ENCODE peak calls at places on chromosomes 4 and X, in six cellular contexts. C, N, M, V, I and S are unnamed samples.

GRCh38 chr4:1279253-1279652 is 10.4 kb upstream of the MAEA start:
- DNase-seq in I (no peak), N (no peak), V (no peak), M (no peak), C (no peak), S (no peak)

GRCh38 chrX:12910424-12910823 is 4.0 kb downstream of the TLR8 start:
- DNase-seq in N (no peak), M (no peak), V (no peak), I (no peak), C (no peak), S (no peak)

GRCh38 chr4:182880387-182881356 is 36.5 kb downstream of the DCTD start:
- DNase-seq in V (peak), M (no peak), N (no peak), I (peak), C (no peak), S (no peak)

GRCh38 chr4:123559955-123560669 is 163.5 kb downstream of the SPRY1 start:
- DNase-seq in I (no peak), N (no peak), C (no peak), V (peak), M (no peak), S (no peak)

GRCh38 chrX:7132335-7133035 is 15.0 kb upstream of the STS start:
- DNase-seq in I (peak), V (peak), N (no peak), M (no peak), C (no peak), S (no peak)

GRCh38 chr4:27100713-27101112 is 240.1 kb downstream of the STIM2 start:
- DNase-seq in I (no peak), M (no peak), V (no peak), C (no peak), N (no peak), S (no peak)

GRCh38 chrX:44314259-44314734 is 29.2 kb downstream of the EFHC2 start:
- DNase-seq in C (no peak), M (no peak), N (no peak), V (peak), I (peak), S (no peak)

GRCh38 chrX:25941087-25941486 is 197.1 kb upstream of the MAGEB18 start:
- DNase-seq in M (no peak), N (no peak), V (peak), I (no peak), C (no peak), S (no peak)

GRCh38 chr4:5144384-5144783 is 93.1 kb downstream of the STK32B start:
- DNase-seq in I (no peak), M (no peak), V (no peak), C (no peak), N (no peak), S (no peak)

GRCh38 chr4:110586137-110586850 is 36.6 kb downstream of the PITX2 start:
- DNase-seq in M (no peak), C (no peak), N (no peak), V (peak), I (no peak), S (no peak)

GRCh38 chr4:44186096-44186849 is 262.3 kb downstream of the KCTD8 start:
- DNase-seq in N (no peak), V (no peak), I (no peak), C (no peak), M (no peak), S (no peak)

GRCh38 chr4:118989098-118990080 is 100.7 kb downstream of the SYNPO2 start:
- DNase-seq in N (no peak), I (no peak), C (no peak), V (peak), M (no peak), S (no peak)

GRCh38 chrX:17627026-17627425 is 110.3 kb upstream of the SCML1 start:
- DNase-seq in I (no peak), C (no peak), M (no peak), V (no peak), N (no peak), S (no peak)

GRCh38 chr4:22668301-22668700 is 24.4 kb upstream of the GBA3 start:
- DNase-seq in C (no peak), N (no peak), M (no peak), I (no peak), V (peak), S (no peak)

GRCh38 chr4:112183252-112183651 is 38.0 kb downstream of the FAM241A start:
- DNase-seq in N (no peak), M (no peak), I (no peak), V (peak), C (no peak), S (no peak)

GRCh38 chr4:169225058-169225751 is 45.6 kb downstream of the SH3RF1 start:
- DNase-seq in N (no peak), V (peak), I (no peak), M (no peak), C (no peak), S (no peak)

GRCh38 chrX:84118769-84119168 is 69.2 kb downstream of the RPS6KA6 start:
- DNase-seq in N (no peak), M (no peak), I (no peak), C (no peak), V (no peak), S (no peak)

GRCh38 chrX:44873415-44874270 is 655 bp downstream of the KDM6A start:
- DNase-seq in I (peak), N (no peak), V (peak), M (no peak), C (peak), S (peak)

GRCh38 chr4:42671431-42672194 is 14.7 kb upstream of the ATP8A1 start:
- DNase-seq in I (no peak), C (no peak), M (no peak), V (no peak), N (no peak), S (no peak)

GRCh38 chrX:4708970-4709760 is 995.7 kb upstream of the PRKX start:
- DNase-seq in C (no peak), V (no peak), I (no peak), M (no peak), N (no peak), S (no peak)

GRCh38 chr4:72951147-72951546 is 118.4 kb downstream of the COX18 start:
- DNase-seq in N (no peak), V (peak), M (no peak), I (no peak), C (no peak), S (no peak)

GRCh38 chr4:5018603-5019002 is 655 bp downstream of the CYTL1 start:
- DNase-seq in N (no peak), V (no peak), I (no peak), C (no peak), M (no peak), S (no peak)

GRCh38 chrX:111519215-111519614 is 7.8 kb downstream of the SERTM2 start:
- DNase-seq in V (peak), I (no peak), N (no peak), C (no peak), M (no peak), S (no peak)

GRCh38 chr4:56575820-56576429 is 70.3 kb downstream of the ARL9 start:
- DNase-seq in N (no peak), M (no peak), C (no peak), I (no peak), V (peak), S (no peak)

GRCh38 chr4:8580321-8581093 is at the start of gene GPR78:
- DNase-seq in M (peak), C (no peak), V (peak), I (peak), N (peak), S (peak)

GRCh38 chrX:18938710-18939109 is 45.2 kb downstream of the PHKA2 start:
- DNase-seq in C (no peak), I (no peak), M (no peak), N (no peak), V (peak), S (no peak)

GRCh38 chrX:39814391-39814790 is 283.4 kb downstream of the BCOR start:
- DNase-seq in I (peak), M (no peak), N (no peak), V (peak), C (peak), S (no peak)